ENCODE peak calls at places on chromosomes 4 and X, in nine cellular contexts. E is AG09309; D is CD4-positive, CD25-positive, alpha-beta regulatory T cell; K is OCI-LY7; P is left ventricle myocardium inferior; N is colonic mucosa; S is CD8-positive, alpha-beta memory T cell; L is testis; V is ovary. H is an unnamed sample.

GRCh38 chr4:102321260-102321991 is 23.9 kb downstream of the SLC39A8 start:
- DNase-seq in E (no peak), D (no peak), K (no peak), P (no peak), N (no peak), S (no peak), L (no peak), V (no peak), H (no peak)

GRCh38 chr4:53122280-53123116 is 243.4 kb downstream of the SCFD2 start:
- DNase-seq in E (no peak), D (no peak), K (no peak), P (no peak), N (no peak), S (no peak), L (no peak), V (no peak), H (no peak)

GRCh38 chrX:140141444-140142029 is 176.2 kb upstream of the CXorf66 start:
- DNase-seq in E (no peak), D (no peak), K (peak), P (no peak), N (peak), S (no peak), L (peak), V (no peak), H (no peak)

GRCh38 chr4:111781611-111782010 is 363.6 kb upstream of the FAM241A start:
- DNase-seq in E (no peak), D (no peak), K (no peak), P (no peak), N (no peak), S (no peak), L (no peak), V (no peak), H (no peak)

GRCh38 chr4:7519638-7520373 is 85.1 kb upstream of the PSAPL1 start:
- DNase-seq in E (no peak), D (no peak), K (no peak), P (no peak), N (no peak), S (no peak), L (no peak), V (no peak), H (no peak)

GRCh38 chr4:148914734-148915133 is 472.5 kb upstream of the NR3C2 start:
- DNase-seq in E (no peak), D (no peak), K (no peak), P (no peak), N (no peak), S (no peak), L (no peak), V (no peak), H (no peak)

GRCh38 chrX:65723706-65724105 is 56.3 kb downstream of the MSN start:
- DNase-seq in E (no peak), D (no peak), K (no peak), P (no peak), N (no peak), S (peak), L (no peak), V (no peak), H (no peak)

GRCh38 chr4:152917533-152918395 is 18.4 kb upstream of the FHDC1 start:
- DNase-seq in E (no peak), D (no peak), K (no peak), P (no peak), N (no peak), S (no peak), L (no peak), V (no peak), H (no peak)

GRCh38 chr4:84631573-84631972 is 48.6 kb downstream of the CDS1 start:
- DNase-seq in E (peak), D (no peak), K (no peak), P (no peak), N (no peak), S (no peak), L (no peak), V (no peak), H (no peak)

GRCh38 chr4:182890202-182890601 is 27.0 kb downstream of the DCTD start:
- DNase-seq in E (no peak), D (no peak), K (no peak), P (no peak), N (no peak), S (no peak), L (no peak), V (no peak), H (no peak)

GRCh38 chr4:165680821-165681220 is 192.2 kb upstream of the TLL1 start:
- DNase-seq in E (no peak), D (no peak), K (no peak), P (no peak), N (no peak), S (no peak), L (no peak), V (no peak), H (no peak)

GRCh38 chrX:110418220-110418856 is 59.7 kb downstream of the RTL9 start:
- DNase-seq in E (no peak), D (no peak), K (no peak), P (no peak), N (no peak), S (no peak), L (peak), V (peak), H (peak)

GRCh38 chr4:148310756-148311155 is 131.5 kb downstream of the NR3C2 start:
- DNase-seq in E (no peak), D (no peak), K (no peak), P (no peak), N (no peak), S (no peak), L (peak), V (no peak), H (no peak)

GRCh38 chr4:75376543-75376942 is 137.7 kb downstream of the RCHY1 start:
- DNase-seq in E (no peak), D (no peak), K (no peak), P (no peak), N (no peak), S (no peak), L (no peak), V (no peak), H (no peak)

DNA sequence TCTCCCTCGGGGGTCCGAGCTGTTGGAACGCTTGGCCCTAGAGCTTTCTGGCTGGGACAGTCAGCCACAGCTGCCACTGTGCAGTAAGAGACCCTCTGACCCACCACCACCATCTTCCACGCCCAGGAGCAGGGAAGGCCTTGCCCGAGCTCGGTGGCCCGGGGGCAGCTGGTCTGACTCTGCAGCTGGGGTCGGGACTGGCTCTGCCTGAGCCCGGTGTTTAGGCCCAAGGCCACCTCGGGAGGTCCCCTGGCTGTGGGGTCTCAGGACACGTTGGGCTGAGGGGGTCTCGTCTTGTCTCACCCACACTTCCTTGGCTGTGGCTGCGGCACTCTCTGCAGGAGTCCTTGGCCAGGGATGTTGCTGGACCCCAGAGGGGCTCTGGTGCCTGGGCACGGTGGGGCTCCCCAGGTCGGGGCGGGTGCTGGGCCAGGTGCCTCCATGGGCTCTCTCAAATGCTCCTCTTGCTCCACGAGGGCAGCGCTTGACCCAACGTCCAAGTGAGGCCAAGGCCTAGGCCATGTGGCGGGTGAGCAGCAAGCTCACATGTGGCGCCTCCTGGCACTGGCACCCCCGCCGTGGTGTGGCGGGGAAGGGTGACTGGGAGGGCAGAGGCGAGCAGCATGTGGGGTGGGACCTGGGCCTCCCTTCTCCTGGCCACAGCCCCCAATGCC is 22.9 kb downstream of the DOK7 start:
- DNase-seq in E (no peak), D (no peak), K (no peak), P (no peak), N (no peak), S (no peak), L (no peak), V (no peak), H (no peak)
- H3K4me3 ChIP-seq in E (no peak), D (no peak), K (no peak), P (no peak), N (no peak), S (no peak), L (no peak), V (no peak), H (no peak)

GRCh38 chrX:69161371-69161770 is 3.9 kb downstream of the PJA1 start:
- DNase-seq in E (no peak), D (no peak), K (no peak), P (no peak), N (no peak), S (no peak), L (no peak), V (no peak), H (no peak)
- H3K4me3 ChIP-seq in E (no peak), D (no peak), K (no peak), P (no peak), N (no peak), S (no peak), L (no peak), V (no peak), H (no peak)

GRCh38 chrX:107742754-107743191 is 32.8 kb downstream of the TSC22D3 start:
- DNase-seq in E (no peak), D (no peak), K (no peak), P (no peak), N (peak), S (no peak), L (no peak), V (peak), H (no peak)
- H3K4me3 ChIP-seq in E (no peak), D (no peak), K (no peak), P (peak), N (no peak), S (peak), L (no peak), V (peak), H (no peak)

GRCh38 chr4:128517096-128517738 is 229.6 kb upstream of the PGRMC2 start:
- DNase-seq in E (peak), D (no peak), K (no peak), P (no peak), N (no peak), S (no peak), L (no peak), V (no peak), H (peak)

GRCh38 chr4:128519163-128519810 is 231.7 kb upstream of the PGRMC2 start:
- DNase-seq in E (no peak), D (no peak), K (no peak), P (peak), N (no peak), S (no peak), L (no peak), V (peak), H (peak)

GRCh38 chr4:128521156-128521555 is 233.5 kb upstream of the PGRMC2 start:
- DNase-seq in E (no peak), D (no peak), K (no peak), P (no peak), N (no peak), S (no peak), L (no peak), V (no peak), H (peak)

GRCh38 chr4:128516568-128516967 is 229.0 kb upstream of the PGRMC2 start:
- DNase-seq in E (peak), D (no peak), K (no peak), P (no peak), N (no peak), S (no peak), L (no peak), V (no peak), H (peak)

GRCh38 chr4:128517739-128518510 is 230.3 kb upstream of the PGRMC2 start:
- DNase-seq in E (peak), D (no peak), K (no peak), P (peak), N (peak), S (no peak), L (peak), V (peak), H (peak)
- H3K4me3 ChIP-seq in E (no peak), D (no peak), K (no peak), P (no peak), N (no peak), S (no peak), L (no peak), V (no peak), H (no peak)

DNA sequence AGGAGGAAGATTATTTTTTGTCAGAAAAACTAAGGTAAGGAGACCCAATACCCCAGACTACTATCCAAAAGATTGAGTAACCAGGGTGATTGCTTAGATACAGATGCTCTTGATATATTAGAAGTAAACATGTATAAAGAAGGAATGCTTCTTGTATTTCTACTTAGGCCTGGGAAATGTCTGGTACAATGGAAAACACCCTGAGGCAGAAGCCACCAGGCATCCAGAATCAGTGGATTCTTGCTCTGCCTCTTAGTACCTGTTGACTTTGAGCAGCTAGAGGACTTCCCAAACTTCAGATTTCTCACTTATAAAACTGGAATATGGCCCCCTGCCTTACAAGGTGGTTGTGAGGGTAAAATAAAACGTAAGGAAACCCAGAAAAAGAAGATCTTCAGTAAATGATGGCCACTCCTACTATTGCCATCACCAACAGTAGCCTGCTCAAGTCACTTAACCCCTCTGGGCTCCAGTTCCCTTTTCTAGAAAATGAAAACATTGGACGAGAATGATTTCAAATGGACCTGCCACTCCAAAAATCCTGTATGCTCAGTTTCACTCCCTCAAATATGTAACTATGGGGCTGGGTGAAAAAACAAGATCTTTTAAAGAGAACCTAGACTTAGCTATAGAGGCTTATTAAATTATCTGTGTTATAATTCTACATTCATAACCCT is 56.6 kb downstream of the AMELX start:
- DNase-seq in E (no peak), D (no peak), K (no peak), P (no peak), N (no peak), S (no peak), L (no peak), V (no peak), H (no peak)
- H3K4me3 ChIP-seq in E (no peak), D (no peak), K (no peak), P (peak), N (no peak), S (no peak), L (no peak), V (no peak), H (no peak)

GRCh38 chr4:158649111-158649680 is 22.5 kb downstream of the C4orf46 start:
- DNase-seq in E (no peak), D (no peak), K (no peak), P (no peak), N (no peak), S (no peak), L (peak), V (no peak), H (no peak)

GRCh38 chr4:158644341-158644740 is 27.3 kb downstream of the C4orf46 start:
- DNase-seq in E (no peak), D (no peak), K (no peak), P (no peak), N (no peak), S (no peak), L (no peak), V (no peak), H (no peak)

GRCh38 chr4:158644755-158645154 is 26.9 kb downstream of the C4orf46 start:
- DNase-seq in E (no peak), D (no peak), K (no peak), P (no peak), N (no peak), S (no peak), L (no peak), V (no peak), H (no peak)
- H3K4me3 ChIP-seq in E (no peak), D (no peak), K (no peak), P (no peak), N (no peak), S (no peak), L (no peak), V (no peak), H (no peak)

DNA sequence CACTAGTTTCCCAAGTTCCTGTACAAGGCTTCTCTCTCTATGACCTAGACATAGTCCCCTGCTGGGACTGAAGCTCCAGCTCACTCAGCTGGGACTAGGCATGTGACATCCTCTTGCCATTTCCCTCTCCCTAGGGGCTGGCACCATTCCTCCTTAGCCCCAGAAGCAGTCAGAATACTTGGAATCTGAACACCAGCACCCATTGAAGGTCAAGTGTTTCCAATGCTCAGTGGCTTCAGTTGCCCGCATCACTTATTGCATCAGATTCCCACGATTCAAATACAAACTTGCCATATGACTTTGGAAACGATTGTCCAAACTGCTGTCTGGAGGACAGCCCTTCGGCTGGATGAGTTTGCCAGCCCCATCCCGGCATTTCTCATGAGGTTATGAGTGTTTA is 65.5 kb upstream of the HOPX start:
- DNase-seq in E (no peak), D (no peak), K (no peak), P (no peak), N (no peak), S (no peak), L (no peak), V (no peak), H (no peak)
- H3K4me3 ChIP-seq in E (no peak), D (no peak), K (no peak), P (no peak), N (no peak), S (no peak), L (no peak), V (no peak), H (no peak)